ENCODE peak calls at places on chromosomes 7 and 10, in six cellular contexts. One of them, this sample, is unnamed.

GRCh38 chr7:1530946-1531262 is 402 bp downstream of the MAFK start:
- DNase-seq in progenitor cell of endocrine pancreas: no peak
- DNase-seq in stimulated activated CD4-positive, alpha-beta T cell treated with anti-CD3 and anti-CD28 coated beads, Interleukin-2, amount 100 ng/mL, for 48 hours: no peak
- DNase-seq in naive thymus-derived CD4-positive, alpha-beta T cell: no peak
- DNase-seq in gastrocnemius medialis: no peak
- DNase-seq in nephron progenitor cell: no peak
- DNase-seq in this sample: no peak

GRCh38 chr10:111126981-111127848 is 50.4 kb downstream of the ADRA2A start:
- DNase-seq in progenitor cell of endocrine pancreas: no peak
- DNase-seq in stimulated activated CD4-positive, alpha-beta T cell treated with anti-CD3 and anti-CD28 coated beads, Interleukin-2, amount 100 ng/mL, for 48 hours: no peak
- DNase-seq in naive thymus-derived CD4-positive, alpha-beta T cell: no peak
- DNase-seq in gastrocnemius medialis: no peak
- DNase-seq in nephron progenitor cell: no peak
- DNase-seq in this sample: peak

GRCh38 chr7:131553906-131554305 is 2.5 kb downstream of the PODXL start:
- DNase-seq in progenitor cell of endocrine pancreas: no peak
- DNase-seq in stimulated activated CD4-positive, alpha-beta T cell treated with anti-CD3 and anti-CD28 coated beads, Interleukin-2, amount 100 ng/mL, for 48 hours: no peak
- DNase-seq in naive thymus-derived CD4-positive, alpha-beta T cell: no peak
- DNase-seq in gastrocnemius medialis: no peak
- DNase-seq in nephron progenitor cell: no peak
- DNase-seq in this sample: no peak

GRCh38 chr7:132108553-132108952 is 467.7 kb downstream of the PLXNA4 start:
- DNase-seq in progenitor cell of endocrine pancreas: no peak
- DNase-seq in stimulated activated CD4-positive, alpha-beta T cell treated with anti-CD3 and anti-CD28 coated beads, Interleukin-2, amount 100 ng/mL, for 48 hours: no peak
- DNase-seq in naive thymus-derived CD4-positive, alpha-beta T cell: no peak
- DNase-seq in gastrocnemius medialis: no peak
- DNase-seq in nephron progenitor cell: no peak
- DNase-seq in this sample: no peak

GRCh38 chr7:39733881-39734571 is 110.7 kb downstream of the RALA start:
- DNase-seq in progenitor cell of endocrine pancreas: no peak
- DNase-seq in stimulated activated CD4-positive, alpha-beta T cell treated with anti-CD3 and anti-CD28 coated beads, Interleukin-2, amount 100 ng/mL, for 48 hours: no peak
- DNase-seq in naive thymus-derived CD4-positive, alpha-beta T cell: no peak
- DNase-seq in gastrocnemius medialis: no peak
- DNase-seq in nephron progenitor cell: no peak
- DNase-seq in this sample: no peak

GRCh38 chr7:2572101-2572842 is 13.5 kb downstream of the IQCE start:
- DNase-seq in progenitor cell of endocrine pancreas: no peak
- DNase-seq in stimulated activated CD4-positive, alpha-beta T cell treated with anti-CD3 and anti-CD28 coated beads, Interleukin-2, amount 100 ng/mL, for 48 hours: no peak
- DNase-seq in naive thymus-derived CD4-positive, alpha-beta T cell: no peak
- DNase-seq in gastrocnemius medialis: no peak
- DNase-seq in nephron progenitor cell: no peak
- DNase-seq in this sample: no peak

GRCh38 chr7:89334785-89335184 is 539.2 kb upstream of the TEX47 start:
- DNase-seq in progenitor cell of endocrine pancreas: no peak
- DNase-seq in stimulated activated CD4-positive, alpha-beta T cell treated with anti-CD3 and anti-CD28 coated beads, Interleukin-2, amount 100 ng/mL, for 48 hours: no peak
- DNase-seq in naive thymus-derived CD4-positive, alpha-beta T cell: no peak
- DNase-seq in gastrocnemius medialis: no peak
- DNase-seq in nephron progenitor cell: no peak
- DNase-seq in this sample: no peak

GRCh38 chr10:10772411-10772810 is 245.3 kb upstream of the CELF2 start:
- DNase-seq in progenitor cell of endocrine pancreas: no peak
- DNase-seq in stimulated activated CD4-positive, alpha-beta T cell treated with anti-CD3 and anti-CD28 coated beads, Interleukin-2, amount 100 ng/mL, for 48 hours: no peak
- DNase-seq in naive thymus-derived CD4-positive, alpha-beta T cell: no peak
- DNase-seq in gastrocnemius medialis: no peak
- DNase-seq in nephron progenitor cell: no peak
- DNase-seq in this sample: no peak

GRCh38 chr7:29369909-29370488 is 175.4 kb downstream of the CHN2 start:
- DNase-seq in progenitor cell of endocrine pancreas: no peak
- DNase-seq in stimulated activated CD4-positive, alpha-beta T cell treated with anti-CD3 and anti-CD28 coated beads, Interleukin-2, amount 100 ng/mL, for 48 hours: no peak
- DNase-seq in naive thymus-derived CD4-positive, alpha-beta T cell: no peak
- DNase-seq in gastrocnemius medialis: no peak
- DNase-seq in nephron progenitor cell: no peak
- DNase-seq in this sample: no peak

GRCh38 chr10:86946215-86947170 is 10.9 kb downstream of the MMRN2 start:
- DNase-seq in progenitor cell of endocrine pancreas: no peak
- DNase-seq in stimulated activated CD4-positive, alpha-beta T cell treated with anti-CD3 and anti-CD28 coated beads, Interleukin-2, amount 100 ng/mL, for 48 hours: no peak
- DNase-seq in naive thymus-derived CD4-positive, alpha-beta T cell: no peak
- DNase-seq in gastrocnemius medialis: peak
- DNase-seq in nephron progenitor cell: no peak
- DNase-seq in this sample: no peak

This sample was measured in endothelial cell.